ENCODE peak calls at places on chromosome 15, in eight cellular contexts. K is CD14-positive monocyte; W is H9; E is fibroblast of lung; Z is CD4-positive, alpha-beta T cell; T is CD8-positive, alpha-beta T cell; J is AG04449; O is suprapubic skin. F is an unnamed sample.

GRCh38 chr15:22944651-22945050 is 35.5 kb downstream of the CYFIP1 start:
- DNase-seq in O (no peak), Z (no peak), E (no peak), W (no peak), J (no peak), K (no peak), T (no peak), F (no peak)

GRCh38 chr15:57591822-57592367 is at the start of gene MYZAP:
- DNase-seq in E (no peak), O (no peak), K (no peak), Z (peak), W (peak), J (no peak), T (no peak), F (no peak)

GRCh38 chr15:32823750-32824149 is 105.9 kb downstream of the GREM1 start:
- DNase-seq in E (no peak), O (no peak), W (no peak), K (no peak), J (no peak), Z (no peak), T (no peak), F (no peak)

GRCh38 chr15:85704021-85704420 is 90.7 kb downstream of the KLHL25 start:
- DNase-seq in W (no peak), K (no peak), J (no peak), O (no peak), T (no peak), Z (no peak), E (no peak), F (no peak)

GRCh38 chr15:70327328-70328136 is 229.8 kb upstream of the TLE3 start:
- DNase-seq in Z (no peak), O (no peak), W (no peak), T (no peak), K (no peak), E (peak), J (peak), F (no peak)

GRCh38 chr15:37014137-37014536 is 86.2 kb downstream of the MEIS2 start:
- DNase-seq in T (no peak), J (no peak), O (no peak), W (no peak), K (no peak), E (no peak), Z (no peak), F (no peak)

GRCh38 chr15:60379466-60380274 is 18.1 kb downstream of the ANXA2 start:
- DNase-seq in O (no peak), W (no peak), Z (no peak), K (no peak), T (no peak), J (peak), E (peak), F (no peak)

GRCh38 chr15:94857466-94857865 is 626.1 kb downstream of the MCTP2 start:
- DNase-seq in Z (no peak), K (no peak), O (no peak), W (no peak), E (no peak), J (no peak), T (no peak), F (no peak)

GRCh38 chr15:76183906-76184639 is 124.3 kb downstream of the TMEM266 start:
- DNase-seq in O (no peak), Z (no peak), T (no peak), J (no peak), W (no peak), K (no peak), E (no peak), F (no peak)

GRCh38 chr15:76184640-76185020 is 124.8 kb downstream of the TMEM266 start:
- DNase-seq in T (no peak), O (no peak), W (no peak), K (no peak), Z (no peak), E (no peak), J (no peak), F (no peak)

GRCh38 chr15:76189106-76189505 is 122.2 kb downstream of the ETFA start:
- DNase-seq in E (no peak), W (no peak), K (no peak), T (no peak), J (no peak), O (no peak), Z (no peak), F (no peak)

GRCh38 chr15:76187151-76187550 is 124.1 kb downstream of the ETFA start:
- DNase-seq in K (no peak), Z (no peak), J (no peak), W (no peak), E (no peak), O (no peak), T (no peak), F (no peak)

DNA sequence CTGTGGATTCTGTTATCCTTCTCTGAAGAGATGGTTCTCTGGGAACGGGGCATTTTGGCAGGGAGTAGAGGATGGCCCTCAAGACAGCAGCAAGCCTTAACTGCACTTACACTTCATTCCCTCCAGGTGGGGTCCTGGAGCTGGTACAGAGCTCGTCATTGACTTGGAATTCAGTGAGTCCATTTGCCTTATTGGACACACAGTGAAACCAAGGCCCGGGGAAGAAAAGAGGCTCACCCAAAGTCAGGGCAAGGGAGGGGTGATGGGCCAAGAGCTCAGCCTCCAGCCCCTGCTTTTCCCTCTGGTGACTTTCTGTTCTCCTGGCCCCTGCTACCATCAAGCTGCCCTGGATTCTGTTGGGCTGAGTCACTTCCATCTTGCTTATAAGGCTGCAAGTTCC is 125.6 kb downstream of the ETFA start:
- DNase-seq in O (no peak), Z (no peak), T (no peak), J (no peak), W (peak), K (no peak), E (peak), F (no peak)
- TF ChIP-seq CTCF in O (no peak), Z (no peak), T (no peak), J (peak), W (peak), K (peak), E (peak), F (no peak)

DNA sequence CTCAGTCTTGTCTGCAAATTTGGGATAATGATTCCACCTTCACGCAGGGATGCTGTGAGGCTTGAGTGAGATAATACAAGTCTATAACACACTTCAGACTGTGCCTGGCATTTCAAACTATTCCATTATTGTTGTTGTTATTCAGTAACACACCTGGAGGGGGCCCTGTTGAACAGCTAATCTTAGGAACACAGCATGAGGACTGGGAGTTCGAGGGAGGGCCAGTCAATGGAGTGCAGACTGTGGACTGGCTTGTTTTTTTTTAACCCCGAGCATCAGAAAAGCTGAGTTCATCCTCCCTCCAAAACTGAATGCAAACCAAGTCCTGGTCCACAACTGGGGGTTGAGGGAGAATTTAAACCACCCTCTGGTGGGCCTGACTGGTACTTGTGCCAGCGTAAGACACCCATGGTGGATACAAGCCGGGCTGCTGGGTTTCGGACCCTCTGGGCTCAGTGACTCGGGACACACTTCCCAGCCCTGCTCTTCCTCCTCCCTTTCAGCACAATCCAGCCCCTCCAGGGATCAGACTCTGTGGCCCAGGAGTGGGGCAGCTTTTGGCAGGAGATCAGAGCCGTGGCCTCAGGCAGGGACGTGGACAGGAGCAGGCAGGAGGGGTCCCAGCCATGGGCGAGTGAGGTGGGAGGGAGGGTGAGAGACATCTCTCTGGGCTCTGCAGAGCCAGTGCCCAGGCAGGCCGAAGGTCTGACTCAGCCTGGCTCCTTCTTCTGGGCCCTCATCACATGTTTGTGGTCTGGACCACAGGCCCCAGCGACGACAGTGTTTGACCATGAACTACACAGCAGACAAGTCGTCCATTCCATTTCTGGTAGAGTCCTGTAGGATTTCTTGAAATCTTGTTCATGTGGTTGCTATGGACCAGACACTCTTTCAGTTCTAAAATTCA is 36.3 kb upstream of the MEX3B start:
- DNase-seq in W (peak), O (no peak), Z (no peak), T (no peak), E (peak), K (no peak), J (peak), F (no peak)
- TF ChIP-seq CTCF in W (peak), O (no peak), Z (no peak), T (no peak), E (peak), K (no peak), J (peak), F (no peak)

GRCh38 chr15:74770211-74770892 is 11.5 kb upstream of the CSK start:
- DNase-seq in K (no peak), Z (no peak), T (no peak), O (no peak), W (no peak), E (no peak), J (no peak), F (no peak)

GRCh38 chr15:74768099-74768770 is 13.6 kb upstream of the CSK start:
- DNase-seq in W (no peak), T (no peak), Z (no peak), E (no peak), K (no peak), O (no peak), J (no peak), F (no peak)

GRCh38 chr15:74767167-74768098 is 14.4 kb upstream of the CSK start:
- DNase-seq in E (no peak), K (no peak), J (no peak), W (no peak), Z (no peak), O (no peak), T (no peak), F (no peak)

GRCh38 chr15:74769463-74770025 is 12.3 kb upstream of the CSK start:
- DNase-seq in E (no peak), Z (no peak), J (no peak), K (no peak), T (no peak), W (no peak), O (no peak), F (no peak)

GRCh38 chr15:74768771-74769342 is 13.0 kb upstream of the CSK start:
- DNase-seq in K (no peak), T (no peak), W (peak), Z (peak), E (peak), J (no peak), O (no peak), F (peak)
- TF ChIP-seq CTCF in K (peak), T (peak), W (peak), Z (peak), E (peak), J (peak), O (peak), F (peak)

DNA sequence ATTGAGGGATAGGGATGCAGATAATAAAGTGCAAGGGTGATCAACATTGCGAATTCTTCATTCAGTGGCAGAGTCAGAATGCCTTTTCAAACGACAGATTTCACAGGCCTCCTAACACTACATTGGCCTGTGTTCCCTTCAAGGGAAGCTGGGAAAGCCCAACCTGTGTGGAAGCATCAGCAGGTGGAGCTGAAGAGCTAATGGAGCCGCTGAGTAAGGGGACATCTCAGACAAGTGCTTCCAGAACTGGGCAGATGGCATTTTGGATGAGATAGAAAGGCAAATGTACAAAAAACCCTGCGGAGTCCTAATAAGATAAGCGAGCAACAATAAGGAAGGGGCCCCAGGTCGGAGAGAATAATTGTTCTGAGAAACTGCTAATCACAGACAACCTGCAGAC is 8.5 kb upstream of the SLC24A5 start:
- DNase-seq in Z (no peak), O (no peak), W (peak), T (no peak), E (peak), J (no peak), K (no peak), F (no peak)
- TF ChIP-seq CTCF in Z (no peak), O (no peak), W (peak), T (no peak), E (peak), J (peak), K (no peak), F (no peak)

GRCh38 chr15:81197255-81197630 is 564 bp downstream of the IL16 start:
- DNase-seq in Z (no peak), T (no peak), O (no peak), E (no peak), W (no peak), K (no peak), J (no peak), F (no peak)

GRCh38 chr15:81197688-81198281 is 1.1 kb downstream of the IL16 start:
- DNase-seq in K (no peak), T (no peak), E (no peak), J (no peak), O (no peak), W (no peak), Z (no peak), F (no peak)

GRCh38 chr15:81196576-81197254 is at the start of gene IL16:
- DNase-seq in T (no peak), J (no peak), E (no peak), K (no peak), O (no peak), Z (no peak), W (no peak), F (no peak)

GRCh38 chr15:81195339-81195864 is 1.3 kb upstream of the IL16 start:
- DNase-seq in K (no peak), J (no peak), W (no peak), T (no peak), E (no peak), Z (no peak), O (peak), F (no peak)

DNA sequence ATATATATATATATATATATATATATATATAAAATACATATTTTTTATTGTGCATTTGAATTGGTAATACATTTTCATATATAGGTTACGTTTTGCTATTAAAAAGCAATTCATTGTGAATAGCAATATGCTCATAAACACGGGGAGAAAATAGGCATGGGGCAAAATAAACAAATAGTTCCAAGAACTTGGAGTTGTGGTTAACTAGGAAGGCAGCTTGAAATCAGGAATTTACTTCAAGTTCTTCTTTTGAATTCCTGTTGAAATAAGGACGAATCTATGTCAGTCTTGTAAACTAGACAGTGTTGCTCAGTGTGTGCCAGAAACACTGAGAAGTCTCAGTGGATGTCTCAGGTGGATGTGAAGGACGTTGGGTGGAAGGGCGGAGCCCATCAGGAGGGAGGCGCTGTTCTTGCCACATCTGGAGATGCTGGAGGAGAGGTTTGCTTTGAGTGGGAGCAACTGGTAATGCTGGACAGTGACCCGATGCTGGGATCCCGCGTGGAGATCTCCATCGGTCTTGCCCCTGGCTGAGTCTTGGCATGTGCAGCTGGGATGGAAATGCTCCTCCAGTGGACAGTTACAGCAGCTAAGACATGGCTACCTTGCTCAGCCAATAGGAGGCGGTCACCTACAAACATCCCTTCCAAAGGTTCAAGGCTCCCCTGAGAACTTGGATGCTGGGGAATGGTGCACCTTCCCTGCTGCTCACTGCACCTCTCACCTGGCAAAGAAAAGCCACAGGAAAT is 2.5 kb downstream of the IL16 start:
- DNase-seq in T (no peak), W (no peak), Z (no peak), E (no peak), O (no peak), J (no peak), K (no peak), F (no peak)
- TF ChIP-seq CTCF in T (no peak), W (peak), Z (no peak), E (no peak), O (no peak), J (no peak), K (no peak), F (no peak)

GRCh38 chr15:69303337-69304175 is 4.8 kb downstream of the PAQR5 start:
- DNase-seq in Z (no peak), E (peak), K (no peak), W (no peak), O (no peak), J (no peak), T (no peak), F (no peak)
- TF ChIP-seq CTCF in Z (no peak), E (no peak), K (peak), W (peak), O (no peak), J (no peak), T (no peak), F (no peak)

DNA sequence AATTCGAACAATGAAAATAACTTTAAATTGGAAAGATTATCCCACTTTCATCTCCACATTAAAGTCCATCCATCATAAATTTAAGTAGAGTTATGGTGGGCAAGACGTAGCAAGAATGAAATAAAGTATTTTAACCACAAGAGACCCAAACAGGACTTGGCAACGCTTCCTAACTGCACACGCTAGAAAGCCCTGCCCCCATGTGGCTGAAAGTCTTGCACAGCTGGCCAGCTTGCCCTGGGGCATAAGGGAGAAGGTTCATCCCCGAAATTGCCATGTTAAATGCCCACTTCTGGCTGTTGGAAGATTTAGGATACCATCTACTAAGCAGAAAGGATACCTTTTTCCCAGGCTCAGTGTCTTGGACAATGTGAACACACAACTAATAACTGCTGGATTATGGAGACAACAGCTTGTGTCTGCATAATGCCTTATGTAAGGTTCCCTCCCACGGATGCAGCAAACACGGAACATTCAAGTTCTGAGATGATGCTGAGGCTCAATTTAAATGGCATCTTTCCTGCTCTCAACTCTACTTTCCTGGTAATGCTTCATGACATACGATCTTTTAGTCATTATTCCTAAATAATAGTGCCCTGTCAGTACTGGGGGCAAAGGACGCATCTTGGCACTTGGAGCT is 116.6 kb upstream of the TJP1 start:
- DNase-seq in E (peak), O (no peak), K (no peak), J (no peak), T (no peak), W (no peak), Z (no peak), F (no peak)
- TF ChIP-seq CTCF in E (peak), O (no peak), K (no peak), J (no peak), T (no peak), W (peak), Z (no peak), F (no peak)